ENCODE peak calls at places on chromosomes 11 and 22, in five cellular contexts. Y, E, I, D and J are unnamed samples.

GRCh38 chr22:29152381-29153138 is 53.1 kb upstream of the EMID1 start:
- DNase-seq in Y (peak; percentile 39), E (peak; percentile 63), I (no peak), D (no peak), J (peak; percentile 53)

GRCh38 chr22:39906207-39906606 is 5.3 kb downstream of the GRAP2 start:
- DNase-seq in Y (no peak), E (no peak), I (no peak), D (no peak), J (no peak)

GRCh38 chr11:82867495-82868082 is 32.6 kb downstream of the PRCP start:
- DNase-seq in Y (peak; percentile 24), E (peak; percentile 80), I (peak; percentile 75), D (peak; percentile 51), J (peak; percentile 73)

GRCh38 chr22:35966314-35967045 is 62.1 kb downstream of the RBFOX2 start:
- DNase-seq in Y (no peak), E (no peak), I (no peak), D (no peak), J (no peak)

GRCh38 chr11:35622070-35622469 is 3.8 kb downstream of the FJX1 start:
- DNase-seq in Y (no peak), E (no peak), I (no peak), D (peak; percentile 66), J (no peak)

GRCh38 chr11:109547356-109548027 is 125.5 kb downstream of the C11orf87 start:
- DNase-seq in Y (no peak), E (no peak), I (no peak), D (no peak), J (no peak)

GRCh38 chr11:120914021-120914420 is 109.9 kb upstream of the TBCEL start:
- DNase-seq in Y (no peak), E (no peak), I (no peak), D (no peak), J (no peak)

GRCh38 chr11:86183694-86184093 is 60.9 kb upstream of the EED start:
- DNase-seq in Y (no peak), E (no peak), I (no peak), D (no peak), J (no peak)

GRCh38 chr11:124935548-124936514 is at the start of gene HEPACAM:
- DNase-seq in Y (no peak), E (no peak), I (no peak), D (no peak), J (no peak)

GRCh38 chr11:115168229-115168671 is 336.0 kb downstream of the CADM1 start:
- DNase-seq in Y (no peak), E (no peak), I (no peak), D (no peak), J (no peak)

GRCh38 chr11:111561801-111562325 is 21.3 kb downstream of the LAYN start:
- DNase-seq in Y (no peak), E (no peak), I (no peak), D (no peak), J (no peak)

GRCh38 chr11:34585870-34586654 is 34.8 kb upstream of the EHF start:
- DNase-seq in Y (no peak), E (no peak), I (no peak), D (no peak), J (no peak)

GRCh38 chr22:46112405-46112804 is 37.9 kb upstream of the PPARA start:
- DNase-seq in Y (no peak), E (no peak), I (no peak), D (no peak), J (no peak)

GRCh38 chr11:3056296-3057068 is 741 bp downstream of the CARS1 start:
- DNase-seq in Y (no peak), E (peak; percentile 44), I (peak; percentile 37), D (no peak), J (no peak)

GRCh38 chr22:45129703-45130524 is 33.8 kb upstream of the NUP50 start:
- DNase-seq in Y (no peak), E (no peak), I (no peak), D (no peak), J (no peak)

GRCh38 chr11:74141274-74141695 is 29.5 kb downstream of the C2CD3 start:
- DNase-seq in Y (no peak), E (no peak), I (peak; percentile 17), D (peak; percentile 50), J (no peak)

GRCh38 chr11:73636249-73636648 is 10.1 kb upstream of the PLEKHB1 start:
- DNase-seq in Y (no peak), E (no peak), I (no peak), D (no peak), J (no peak)

GRCh38 chr11:87173185-87174039 is 135.7 kb downstream of the TMEM135 start:
- DNase-seq in Y (no peak), E (no peak), I (no peak), D (no peak), J (no peak)

GRCh38 chr22:32106930-32107329 is 52.2 kb downstream of the C22orf42 start:
- DNase-seq in Y (no peak), E (no peak), I (no peak), D (no peak), J (no peak)

GRCh38 chr22:50544078-50544745 is 1.5 kb upstream of the KLHDC7B start:
- DNase-seq in Y (peak; percentile 80), E (peak; percentile 82), I (peak; percentile 91), D (peak; percentile 49), J (no peak)

GRCh38 chr11:20363500-20364411 is at the start of gene HTATIP2:
- DNase-seq in Y (peak; percentile 77), E (peak; percentile 59), I (peak; percentile 82), D (no peak), J (peak; percentile 71)

GRCh38 chr11:81644239-81644840 is 1089.3 kb downstream of the FAM181B start:
- DNase-seq in Y (no peak), E (no peak), I (no peak), D (no peak), J (no peak)

GRCh38 chr11:86519064-86519911 is 144.6 kb downstream of the CCDC81 start:
- DNase-seq in Y (no peak), E (no peak), I (no peak), D (peak; percentile 20), J (no peak)

GRCh38 chr22:17451251-17451765 is 82.0 kb downstream of the CECR2 start:
- DNase-seq in Y (no peak), E (no peak), I (no peak), D (no peak), J (no peak)

DNA sequence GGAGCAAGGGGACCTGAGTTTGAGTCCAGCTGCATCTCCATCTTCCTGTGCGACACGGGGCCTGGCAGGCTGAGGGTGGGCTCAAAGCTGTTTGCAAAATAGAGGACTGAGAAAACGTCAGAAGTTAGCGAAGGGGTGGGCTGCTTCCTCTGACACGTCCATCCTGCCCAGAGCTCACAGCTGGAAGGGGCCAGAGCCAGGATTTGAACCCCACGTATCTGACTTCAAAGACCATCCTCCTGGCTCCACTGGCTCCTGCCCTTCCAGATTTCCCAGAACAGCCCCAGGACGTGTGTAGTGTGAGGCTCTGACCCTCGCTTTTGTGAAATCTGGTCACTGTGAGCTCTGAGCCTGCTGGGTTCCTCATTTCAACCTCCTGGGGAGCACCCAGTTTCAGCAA is 56.3 kb downstream of the CD82 start:
- DNase-seq in Y (no peak), E (peak; percentile 21), I (no peak), D (peak; percentile 12), J (no peak)
- H3K4me3 ChIP-seq in Y (no peak overlapping the region), E (no peak overlapping the region), I (no peak overlapping the region), D (no peak overlapping the region), J (no peak overlapping the region)

GRCh38 chr11:12408156-12408770 is 30.9 kb downstream of the PARVA start:
- DNase-seq in Y (no peak), E (no peak), I (no peak), D (no peak), J (no peak)

GRCh38 chr11:12411395-12411794 is 34.0 kb downstream of the PARVA start:
- DNase-seq in Y (no peak), E (no peak), I (no peak), D (no peak), J (no peak)

GRCh38 chr11:12411806-12412727 is 34.7 kb downstream of the PARVA start:
- DNase-seq in Y (peak; percentile 63), E (peak; percentile 51), I (peak; percentile 69), D (peak; percentile 73), J (peak; percentile 81)

GRCh38 chr11:12409621-12410005 is 32.2 kb downstream of the PARVA start:
- DNase-seq in Y (no peak), E (no peak), I (no peak), D (no peak), J (no peak)

DNA sequence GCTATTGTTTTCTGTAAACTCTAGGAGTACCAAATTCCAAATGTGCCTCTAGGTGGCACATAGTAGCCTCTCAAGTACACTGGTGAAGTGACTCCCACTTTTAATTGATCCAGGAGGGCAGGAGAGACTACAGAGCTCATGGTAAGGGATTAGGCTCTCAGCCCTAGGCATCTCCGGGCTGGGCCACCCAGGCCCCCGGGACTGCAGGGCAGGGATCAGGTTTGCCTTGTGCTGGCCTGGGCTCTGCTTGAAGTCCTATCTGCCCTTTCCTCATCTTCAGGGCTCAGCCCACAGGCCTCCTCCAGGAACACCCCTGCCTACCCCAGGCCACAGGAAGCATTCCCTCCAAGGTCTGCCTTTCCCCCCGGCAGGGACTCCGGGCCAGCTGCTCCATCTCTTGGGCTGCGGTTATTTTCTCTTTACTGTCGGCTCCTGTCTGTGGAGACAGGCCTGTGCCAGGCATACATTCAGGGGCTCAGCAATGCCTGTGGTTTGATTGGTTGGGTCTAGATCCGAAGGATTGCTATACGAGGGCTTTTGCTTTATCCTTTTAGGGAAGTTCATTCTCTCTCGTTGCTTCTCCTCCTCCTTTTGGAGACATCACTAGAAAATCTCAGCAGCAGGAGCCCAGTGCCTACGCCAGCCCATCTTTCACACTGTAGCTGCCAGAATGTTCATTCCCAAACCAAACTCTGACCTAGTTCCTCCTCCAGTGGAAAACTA is 32.8 kb downstream of the PARVA start:
- DNase-seq in Y (no peak), E (no peak), I (no peak), D (no peak), J (no peak)
- TF ChIP-seq CTCF in Y (peak; percentile 34), E (no peak), I (no peak), D (no peak), J (no peak)

GRCh38 chr11:128464878-128465277 is 122.5 kb downstream of the ETS1 start:
- DNase-seq in Y (no peak), E (no peak), I (no peak), D (no peak), J (no peak)
- H3K4me1 ChIP-seq in Y (peaks cover 81% of the 10 kb centered on the region), E (peaks cover 39% of the 10 kb centered on the region), I (peaks cover 8% of the 10 kb centered on the region), D (peaks cover 4% of the 10 kb centered on the region), J (no peaks in the 10 kb centered on the region)

GRCh38 chr11:66082936-66083698 is 13.0 kb downstream of the PACS1 start:
- DNase-seq in Y (no peak), E (no peak), I (no peak), D (no peak), J (no peak)

GRCh38 chr11:66080055-66080817 is 10.2 kb downstream of the PACS1 start:
- DNase-seq in Y (no peak), E (peak; percentile 41), I (peak; percentile 54), D (no peak), J (peak; percentile 82)

GRCh38 chr11:66076561-66076960 is 6.5 kb downstream of the PACS1 start:
- DNase-seq in Y (no peak), E (no peak), I (no peak), D (peak; percentile 49), J (no peak)

GRCh38 chr11:66085071-66085470 is 15.0 kb downstream of the PACS1 start:
- DNase-seq in Y (no peak), E (no peak), I (no peak), D (no peak), J (no peak)

GRCh38 chr11:66081505-66081904 is 11.4 kb downstream of the PACS1 start:
- DNase-seq in Y (peak; percentile 41), E (peak; percentile 65), I (peak; percentile 74), D (peak; percentile 91), J (peak; percentile 69)
- H3K4me3 ChIP-seq in Y (no peak overlapping the region), E (no peak overlapping the region), I (no peak overlapping the region), D (no peak overlapping the region), J (no peak overlapping the region)

GRCh38 chr22:25702046-25702445 is 39.9 kb upstream of the MYO18B start:
- DNase-seq in Y (no peak), E (no peak), I (no peak), D (no peak), J (no peak)
- TF ChIP-seq CTCF in Y (peak; percentile 59), E (peak; percentile 11), I (peak; percentile 38), D (no peak), J (peak; percentile 42)